ENCODE peak calls at places on chromosomes 6 and 20, in four cellular contexts. O, C, R and G are unnamed samples.

GRCh38 chr20:24422361-24422760 is 47.1 kb upstream of the SYNDIG1 start:
- DNase-seq in O (no peak), C (no peak), R (no peak), G (no peak)

GRCh38 chr20:18734525-18735189 is 78.9 kb upstream of the SCP2D1 start:
- DNase-seq in R (no peak), C (no peak), O (no peak), G (no peak)

GRCh38 chr20:32325706-32326506 is 32.2 kb upstream of the ASXL1 start:
- DNase-seq in R (peak), O (no peak), C (peak), G (peak)

GRCh38 chr6:150878347-150879213 is 13.1 kb downstream of the MTHFD1L start:
- DNase-seq in R (no peak), O (no peak), C (no peak), G (no peak)

GRCh38 chr6:170429457-170429856 is 122.9 kb downstream of the FAM120B start:
- DNase-seq in R (no peak), O (no peak), C (no peak), G (no peak)

GRCh38 chr20:57591289-57592229 is 28.7 kb downstream of the ZBP1 start:
- DNase-seq in R (no peak), O (no peak), C (no peak), G (no peak)

GRCh38 chr20:49385471-49385870 is 97.0 kb downstream of the KCNB1 start:
- DNase-seq in R (peak), C (peak), O (peak), G (peak)

GRCh38 chr6:53437557-53438202 is 88.9 kb upstream of the ELOVL5 start:
- DNase-seq in C (peak), R (peak), O (peak), G (peak)

GRCh38 chr6:165990216-165990615 is 177.4 kb downstream of the TBXT start:
- DNase-seq in C (no peak), O (no peak), R (no peak), G (no peak)

GRCh38 chr6:32954983-32955802 is 2.3 kb upstream of the HLA-DMA start:
- DNase-seq in O (no peak), C (peak), R (no peak), G (peak)

GRCh38 chr20:48864738-48865318 is 37.0 kb upstream of the PREX1 start:
- DNase-seq in R (no peak), C (no peak), O (no peak), G (no peak)

GRCh38 chr6:115766745-115767462 is 293.8 kb downstream of the FRK start:
- DNase-seq in C (no peak), O (no peak), R (no peak), G (no peak)

GRCh38 chr6:98777762-98778161 is 56.6 kb upstream of the POU3F2 start:
- DNase-seq in R (no peak), C (no peak), O (peak), G (no peak)

GRCh38 chr6:33691456-33692077 is 19.9 kb downstream of the UQCC2 start:
- DNase-seq in O (no peak), R (no peak), C (no peak), G (no peak)

GRCh38 chr6:114008331-114008730 is 37.4 kb upstream of the HDAC2 start:
- DNase-seq in R (no peak), C (no peak), O (no peak), G (no peak)

DNA sequence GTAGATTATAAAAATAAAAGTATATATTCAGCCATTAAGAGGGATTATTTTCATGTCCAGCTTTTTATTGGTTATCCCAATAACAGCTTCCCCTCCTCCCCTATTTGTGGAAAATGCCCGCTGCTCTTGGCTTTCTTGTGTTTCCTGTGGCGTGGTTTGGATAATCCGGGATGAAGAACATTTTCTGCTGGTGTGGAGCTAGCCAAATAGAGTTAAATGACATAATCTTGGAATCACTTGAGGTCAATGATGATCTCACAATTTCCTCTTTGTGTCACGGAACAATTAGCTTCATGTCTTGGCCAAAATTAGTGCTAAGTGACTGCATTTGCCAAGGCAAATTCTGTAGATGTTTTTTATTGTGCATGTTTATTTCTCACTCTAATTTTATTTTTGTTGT is 394.0 kb downstream of the LAMA2 start:
- DNase-seq in O (no peak), R (no peak), C (no peak), G (no peak)
- TF ChIP-seq CTCF in O (no peak), R (no peak), C (no peak), G (no peak)

GRCh38 chr6:156943167-156943566 is 166.0 kb downstream of the ARID1B start:
- DNase-seq in R (no peak), C (no peak), O (no peak), G (no peak)
- TF ChIP-seq CTCF in R (no peak), C (no peak), O (no peak), G (no peak)

DNA sequence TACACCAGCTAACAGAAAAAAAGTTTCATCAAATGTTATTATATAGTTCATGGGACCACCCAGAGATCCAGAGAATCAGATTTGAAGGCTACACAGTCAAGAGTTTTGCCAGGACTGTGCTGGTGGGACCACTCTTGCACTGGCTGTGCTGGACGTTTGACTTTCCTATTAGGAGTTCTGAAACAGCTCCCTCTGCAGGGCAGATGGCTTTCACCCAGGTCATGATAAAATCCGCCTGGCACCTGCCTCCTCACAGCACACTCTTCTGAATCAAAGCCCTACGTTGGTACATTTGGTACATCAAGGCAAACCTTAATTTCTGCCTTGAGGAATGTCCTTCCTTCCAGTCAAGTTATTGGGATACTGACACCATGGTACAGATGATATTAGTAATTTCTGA is 302.1 kb downstream of the ZNF217 start:
- DNase-seq in O (no peak), C (no peak), R (no peak), G (peak)
- TF ChIP-seq CTCF in O (peak), C (no peak), R (no peak), G (no peak)

GRCh38 chr6:117776441-117776840 is 101.2 kb downstream of the NUS1 start:
- DNase-seq in R (no peak), C (peak), O (no peak), G (peak)
- TF ChIP-seq CTCF in R (no peak), C (peak), O (peak), G (peak)